ENCODE peak calls at places on chromosomes 4 and X, in six cellular contexts. S is esophagus squamous epithelium, O is cardiac fibroblast, G is upper lobe of right lung, A is GM06990, J is glutamatergic neuron. R is an unnamed sample.

GRCh38 chr4:93646225-93646930 is 182.2 kb upstream of the ATOH1 start:
- DNase-seq in O (no peak), A (no peak), G (no peak), J (no peak), S (no peak), R (no peak)

GRCh38 chr4:82480786-82481317 is 50.5 kb downstream of the ENOPH1 start:
- DNase-seq in J (no peak), A (no peak), G (no peak), S (no peak), O (no peak), R (no peak)

GRCh38 chrX:36640232-36640631 is 367.9 kb upstream of the FAM47C start:
- DNase-seq in O (no peak), G (no peak), J (no peak), S (no peak), A (no peak), R (no peak)

GRCh38 chr4:98544818-98545399 is 113.5 kb downstream of the TSPAN5 start:
- DNase-seq in A (no peak), O (no peak), S (no peak), J (no peak), G (no peak), R (no peak)

GRCh38 chr4:55173580-55173979 is 48.2 kb upstream of the KDR start:
- DNase-seq in J (no peak), G (no peak), O (peak), S (no peak), A (no peak), R (no peak)

GRCh38 chr4:144615182-144615581 is 30.8 kb upstream of the HHIP start:
- DNase-seq in A (no peak), S (no peak), G (no peak), O (peak), J (no peak), R (no peak)

GRCh38 chr4:167021545-167022155 is 212.6 kb downstream of the SPOCK3 start:
- DNase-seq in S (no peak), J (peak), G (peak), O (peak), A (no peak), R (peak)

GRCh38 chr4:93788712-93789111 is 39.8 kb upstream of the ATOH1 start:
- DNase-seq in G (no peak), A (no peak), O (peak), S (no peak), J (no peak), R (no peak)

GRCh38 chr4:90328558-90328957 is 201.4 kb downstream of the CCSER1 start:
- DNase-seq in O (peak), A (no peak), S (no peak), J (peak), G (peak), R (no peak)

GRCh38 chr4:85842540-85842939 is 367.6 kb downstream of the ARHGAP24 start:
- DNase-seq in G (no peak), O (peak), A (no peak), J (no peak), S (no peak), R (no peak)

GRCh38 chrX:17859609-17860178 is 1.4 kb downstream of the RAI2 start:
- DNase-seq in S (no peak), G (peak), A (no peak), J (no peak), O (no peak), R (no peak)

GRCh38 chr4:54645830-54646229 is 11.9 kb upstream of the KIT start:
- DNase-seq in G (no peak), O (no peak), J (no peak), A (no peak), S (no peak), R (no peak)

GRCh38 chrX:39244146-39244545 is 442.9 kb downstream of the MID1IP1 start:
- DNase-seq in O (no peak), G (no peak), S (no peak), A (no peak), J (no peak), R (no peak)

GRCh38 chrX:144730486-144730885 is 516.8 kb upstream of the SPANXN1 start:
- DNase-seq in J (no peak), A (no peak), G (no peak), S (no peak), O (peak), R (no peak)

GRCh38 chr4:144507309-144508101 is 138.5 kb upstream of the HHIP start:
- DNase-seq in O (peak), A (no peak), S (no peak), J (no peak), G (no peak), R (no peak)

GRCh38 chrX:12526296-12526695 is 264.9 kb upstream of the PRPS2 start:
- DNase-seq in A (no peak), S (no peak), O (no peak), J (no peak), G (no peak), R (no peak)

GRCh38 chrX:22365460-22365859 is 92.7 kb downstream of the CBLL2 start:
- DNase-seq in S (no peak), O (peak), A (no peak), G (no peak), J (no peak), R (no peak)

GRCh38 chr4:140351778-140352177 is 21.7 kb upstream of the SCOC start:
- DNase-seq in A (no peak), G (no peak), O (no peak), S (no peak), J (no peak), R (no peak)

DNA sequence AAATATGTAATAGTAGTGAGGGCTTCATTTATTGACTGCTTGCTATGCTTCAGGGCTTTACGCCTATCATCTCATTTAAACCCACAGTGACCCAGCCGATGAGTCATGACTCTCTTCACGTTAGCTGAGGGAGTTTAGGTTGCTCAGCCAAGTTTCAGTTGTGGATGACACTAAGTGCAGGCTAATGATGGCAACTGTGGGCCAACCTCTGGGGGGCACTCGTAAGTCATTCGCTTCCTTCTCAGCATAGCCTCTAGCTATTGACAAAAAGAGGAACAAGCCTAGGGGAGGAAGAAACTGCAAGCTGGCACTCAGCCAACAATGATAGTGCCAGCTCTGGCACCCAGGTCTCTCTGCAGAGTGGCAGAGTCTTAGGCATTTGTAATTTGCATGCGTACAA is 325.0 kb downstream of the ARHGAP10 start:
- DNase-seq in O (peak), A (peak), G (peak), S (no peak), J (no peak), R (no peak)
- TF ChIP-seq CTCF in O (no peak), A (peak), G (peak), S (no peak), J (no peak), R (no peak)

DNA sequence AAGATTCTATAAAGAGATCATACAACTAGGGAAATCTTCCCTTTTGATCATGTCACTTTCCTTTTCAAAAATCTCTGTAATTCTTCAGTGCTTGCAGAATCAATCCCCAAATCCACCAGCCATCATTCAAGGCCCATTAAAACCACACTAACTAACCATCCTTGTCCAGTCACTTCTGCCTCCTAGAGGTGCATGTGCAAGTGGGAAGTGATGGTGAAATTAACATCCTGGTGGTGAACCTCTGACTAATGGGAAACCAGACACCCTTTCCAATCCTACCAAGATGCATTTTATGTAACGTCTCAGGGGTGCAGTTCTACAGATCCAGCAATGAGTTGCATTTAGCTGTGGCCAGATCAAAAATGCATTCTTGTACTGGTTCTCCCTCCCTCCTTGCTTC is 341.8 kb downstream of the RAPGEF2 start:
- DNase-seq in S (no peak), G (no peak), J (no peak), A (no peak), O (peak), R (no peak)
- TF ChIP-seq CTCF in S (no peak), G (no peak), J (no peak), A (no peak), O (peak), R (peak)

GRCh38 chr4:128565565-128566186 is 243.8 kb upstream of the JADE1 start:
- DNase-seq in S (no peak), J (peak), O (peak), A (no peak), G (peak), R (no peak)
- TF ChIP-seq CTCF in S (no peak), J (no peak), O (peak), A (peak), G (peak), R (peak)

GRCh38 chr4:79663157-79663556 is 255.1 kb upstream of the GK2 start:
- DNase-seq in A (no peak), J (no peak), G (no peak), S (no peak), O (no peak), R (no peak)

GRCh38 chr4:79666875-79667274 is 258.8 kb upstream of the GK2 start:
- DNase-seq in J (no peak), O (no peak), A (no peak), G (no peak), S (no peak), R (no peak)

GRCh38 chr4:79663865-79664264 is 255.8 kb upstream of the GK2 start:
- DNase-seq in A (no peak), O (no peak), G (no peak), J (no peak), S (no peak), R (no peak)

GRCh38 chr4:79661196-79661595 is 253.2 kb upstream of the GK2 start:
- DNase-seq in A (no peak), G (no peak), J (no peak), O (no peak), S (no peak), R (no peak)

DNA sequence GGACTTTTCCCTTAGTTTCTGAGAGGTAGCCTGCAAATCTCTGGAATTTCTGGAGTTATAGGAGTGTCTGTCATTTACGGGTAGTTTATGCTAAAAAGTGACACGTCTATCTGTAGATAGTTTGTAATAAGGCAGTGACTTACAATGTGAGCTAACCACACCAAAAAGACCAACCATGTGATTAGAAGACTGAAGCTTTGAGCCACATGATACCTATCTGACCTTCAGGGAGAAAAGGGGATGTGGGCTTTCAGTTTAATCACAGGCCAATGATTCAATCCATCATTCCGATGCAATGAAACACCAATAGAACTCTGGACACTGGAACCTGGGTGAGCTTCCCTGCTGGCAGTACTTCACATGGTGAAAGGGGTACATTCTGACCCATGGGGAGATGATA is 254.6 kb upstream of the GK2 start:
- DNase-seq in J (no peak), G (no peak), O (no peak), S (no peak), A (no peak), R (no peak)
- TF ChIP-seq CTCF in J (no peak), G (no peak), O (no peak), S (no peak), A (no peak), R (no peak)

R was measured in osteocyte.